ENCODE peak calls at places on chromosome 14, in six cellular contexts. F is NB4, Z is mucosa of descending colon, P is Calu3, K is GM06990, E is Caco-2. J is an unnamed sample.

GRCh38 chr14:104287301-104288009 is 149.1 kb downstream of the KIF26A start:
- DNase-seq in F (no peak), Z (no peak), P (no peak), K (no peak), E (no peak), J (no peak)

GRCh38 chr14:53331247-53331646 is 178.1 kb upstream of the DDHD1 start:
- DNase-seq in F (no peak), Z (no peak), P (no peak), K (no peak), E (no peak), J (no peak)

GRCh38 chr14:92794547-92794941 is 439 bp downstream of the GOLGA5 start:
- DNase-seq in F (peak), Z (no peak), P (no peak), K (no peak), E (peak), J (no peak)

GRCh38 chr14:73786632-73786941 is 65.0 kb upstream of the PTGR2 start:
- DNase-seq in F (peak), Z (peak), P (peak), K (peak), E (peak), J (no peak)

GRCh38 chr14:100348779-100349708 is 25.9 kb downstream of the SLC25A47 start:
- DNase-seq in F (no peak), Z (no peak), P (no peak), K (no peak), E (no peak), J (no peak)

GRCh38 chr14:64942531-64943111 is at the start of gene GPX2:
- DNase-seq in F (no peak), Z (peak), P (peak), K (no peak), E (peak), J (no peak)

GRCh38 chr14:31926123-31926522 is 151.0 kb upstream of the ARHGAP5 start:
- DNase-seq in F (peak), Z (peak), P (no peak), K (no peak), E (no peak), J (no peak)

GRCh38 chr14:77376380-77376770 is 519 bp downstream of the TMED8 start:
- DNase-seq in F (peak), Z (peak), P (peak), K (no peak), E (no peak), J (no peak)

GRCh38 chr14:68016243-68016914 is 196.8 kb downstream of the RAD51B start:
- DNase-seq in F (no peak), Z (no peak), P (no peak), K (no peak), E (no peak), J (no peak)

GRCh38 chr14:51138353-51139103 is 43.6 kb upstream of the TRIM9 start:
- DNase-seq in F (no peak), Z (no peak), P (no peak), K (no peak), E (no peak), J (no peak)

GRCh38 chr14:76985540-76986260 is 42.8 kb downstream of the IRF2BPL start:
- DNase-seq in F (peak), Z (no peak), P (no peak), K (no peak), E (no peak), J (no peak)

GRCh38 chr14:68787235-68787727 is 5.6 kb downstream of the ZFP36L1 start:
- DNase-seq in F (no peak), Z (no peak), P (no peak), K (no peak), E (no peak), J (no peak)

GRCh38 chr14:104264495-104265265 is 126.3 kb downstream of the KIF26A start:
- DNase-seq in F (no peak), Z (no peak), P (no peak), K (no peak), E (no peak), J (no peak)

GRCh38 chr14:53814371-53814770 is 142.3 kb downstream of the BMP4 start:
- DNase-seq in F (no peak), Z (no peak), P (no peak), K (no peak), E (no peak), J (no peak)

GRCh38 chr14:73712540-73713141 is 1.5 kb downstream of the PNMA1 start:
- DNase-seq in F (peak), Z (no peak), P (no peak), K (peak), E (no peak), J (no peak)

GRCh38 chr14:23416801-23417200 is 8.7 kb upstream of the MYH6 start:
- DNase-seq in F (no peak), Z (no peak), P (no peak), K (no peak), E (no peak), J (no peak)

GRCh38 chr14:51849095-51849494 is 11.3 kb upstream of the GNG2 start:
- DNase-seq in F (no peak), Z (no peak), P (no peak), K (peak), E (no peak), J (no peak)

GRCh38 chr14:51884086-51884927 is 23.9 kb downstream of the GNG2 start:
- DNase-seq in F (peak), Z (peak), P (no peak), K (no peak), E (no peak), J (no peak)

GRCh38 chr14:54680636-54681035 is 113.7 kb downstream of the SAMD4A start:
- DNase-seq in F (no peak), Z (no peak), P (no peak), K (no peak), E (no peak), J (no peak)

GRCh38 chr14:52338282-52338681 is 24.2 kb downstream of the PTGER2 start:
- DNase-seq in F (no peak), Z (no peak), P (no peak), K (no peak), E (no peak), J (no peak)

GRCh38 chr14:77307099-77307496 is 13.6 kb downstream of the POMT2 start:
- DNase-seq in F (no peak), Z (no peak), P (no peak), K (no peak), E (no peak), J (no peak)

GRCh38 chr14:80584638-80585505 is 356.7 kb downstream of the CEP128 start:
- DNase-seq in F (no peak), Z (no peak), P (no peak), K (no peak), E (no peak), J (no peak)

GRCh38 chr14:57049848-57050247 is 218.9 kb downstream of the EXOC5 start:
- DNase-seq in F (no peak), Z (no peak), P (no peak), K (no peak), E (no peak), J (no peak)

GRCh38 chr14:28294834-28295440 is 471.6 kb upstream of the FOXG1 start:
- DNase-seq in F (peak), Z (peak), P (peak), K (no peak), E (peak), J (no peak)

GRCh38 chr14:94699831-94700230 is 70.1 kb downstream of the GSC start:
- DNase-seq in F (no peak), Z (no peak), P (no peak), K (no peak), E (no peak), J (no peak)

GRCh38 chr14:38065101-38065762 is 142.5 kb upstream of the SSTR1 start:
- DNase-seq in F (no peak), Z (peak), P (no peak), K (no peak), E (no peak), J (no peak)

GRCh38 chr14:67610491-67610890 is 9.2 kb upstream of the ARG2 start:
- DNase-seq in F (no peak), Z (no peak), P (no peak), K (no peak), E (no peak), J (no peak)

GRCh38 chr14:97106609-97107008 is 309.4 kb downstream of the VRK1 start:
- DNase-seq in F (no peak), Z (no peak), P (no peak), K (no peak), E (no peak), J (no peak)

GRCh38 chr14:32560213-32560857 is 231.2 kb downstream of the AKAP6 start:
- DNase-seq in F (peak), Z (peak), P (peak), K (no peak), E (peak), J (no peak)

GRCh38 chr14:22265319-22266140 is 323.5 kb downstream of the DAD1 start:
- DNase-seq in F (peak), Z (peak), P (peak), K (no peak), E (peak), J (no peak)
- TF ChIP-seq CTCF in F (peak), Z (no peak), P (no peak), K (peak), E (peak), J (no peak)

DNA sequence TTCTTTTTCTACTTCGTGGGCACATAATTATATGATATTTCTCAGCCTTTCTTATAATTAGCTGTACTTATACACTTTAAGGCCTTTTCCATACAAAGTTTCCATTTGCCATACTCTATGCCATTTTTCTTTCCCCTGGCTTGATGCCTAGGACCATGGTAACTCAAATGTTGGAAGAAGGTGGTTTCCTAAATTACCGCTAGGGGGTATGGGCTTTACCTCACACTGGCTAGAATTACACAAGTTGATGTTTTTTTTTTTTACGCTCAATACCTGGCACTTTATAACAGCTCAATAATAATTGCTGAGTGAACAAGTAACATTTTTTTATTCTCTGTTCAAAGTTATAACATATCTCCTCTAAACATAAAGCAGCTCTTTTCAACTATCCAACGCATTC is 306.8 kb upstream of the LRFN5 start:
- DNase-seq in F (peak), Z (no peak), P (no peak), K (no peak), E (no peak), J (no peak)
- TF ChIP-seq CTCF in F (no peak), Z (no peak), P (no peak), K (no peak), E (no peak), J (no peak)

DNA sequence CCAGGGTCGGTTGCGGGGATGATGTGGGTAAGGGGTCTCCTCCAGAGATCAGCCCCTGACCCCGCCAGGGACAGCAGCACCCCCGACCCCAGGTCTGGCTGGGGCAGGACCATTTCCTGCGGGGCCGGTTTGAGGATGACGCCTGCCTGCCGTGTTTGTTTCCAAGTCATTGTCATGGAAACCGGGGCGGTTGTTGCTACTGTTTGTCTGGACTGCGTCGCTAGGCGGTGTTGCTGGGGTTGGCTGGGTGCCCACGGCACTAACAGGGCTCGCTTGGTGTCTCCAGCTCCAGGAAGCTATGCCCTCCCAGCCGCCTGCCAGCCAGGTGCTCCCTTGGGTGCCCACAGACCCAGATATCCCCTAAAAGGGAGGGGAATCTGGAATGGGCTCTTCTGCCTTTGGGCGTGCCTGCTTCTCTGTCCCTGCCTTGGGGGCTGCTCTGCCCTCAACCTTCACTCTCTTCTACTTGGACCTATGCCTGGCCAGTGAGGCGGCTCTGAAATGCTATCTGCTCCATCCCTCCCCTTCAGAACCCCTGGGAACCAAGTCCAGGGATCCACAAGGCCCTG is 4.7 kb upstream of the CRIP1 start:
- DNase-seq in F (peak), Z (peak), P (peak), K (peak), E (peak), J (peak)
- TF ChIP-seq CTCF in F (no peak), Z (no peak), P (no peak), K (peak), E (no peak), J (no peak)

DNA sequence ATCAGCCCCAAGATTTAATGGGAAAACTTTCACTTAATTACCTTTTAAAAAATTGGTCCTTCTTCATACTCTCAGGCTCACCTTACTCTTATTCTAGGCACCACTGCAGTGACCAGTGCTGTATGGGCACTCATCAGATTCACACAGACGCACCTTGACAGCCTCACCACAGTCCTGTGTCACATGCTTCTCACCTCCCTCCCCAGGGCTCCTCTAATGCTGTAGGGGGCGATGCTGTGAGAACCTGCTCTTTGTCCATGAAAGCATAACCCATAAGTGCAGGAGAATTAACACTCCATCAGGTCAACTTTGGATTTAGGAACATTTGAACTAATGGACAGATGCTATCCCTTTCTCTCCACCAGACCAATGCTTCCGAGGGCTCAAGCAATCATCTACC is 13.9 kb upstream of the PPP4R3A start:
- DNase-seq in F (no peak), Z (no peak), P (no peak), K (no peak), E (no peak), J (no peak)
- TF ChIP-seq CTCF in F (peak), Z (no peak), P (no peak), K (no peak), E (no peak), J (no peak)

GRCh38 chr14:82889701-82890100 is 1356.0 kb upstream of the SEL1L start:
- DNase-seq in F (no peak), Z (no peak), P (no peak), K (no peak), E (no peak), J (no peak)
- TF ChIP-seq CTCF in F (no peak), Z (no peak), P (no peak), K (no peak), E (no peak), J (no peak)

DNA sequence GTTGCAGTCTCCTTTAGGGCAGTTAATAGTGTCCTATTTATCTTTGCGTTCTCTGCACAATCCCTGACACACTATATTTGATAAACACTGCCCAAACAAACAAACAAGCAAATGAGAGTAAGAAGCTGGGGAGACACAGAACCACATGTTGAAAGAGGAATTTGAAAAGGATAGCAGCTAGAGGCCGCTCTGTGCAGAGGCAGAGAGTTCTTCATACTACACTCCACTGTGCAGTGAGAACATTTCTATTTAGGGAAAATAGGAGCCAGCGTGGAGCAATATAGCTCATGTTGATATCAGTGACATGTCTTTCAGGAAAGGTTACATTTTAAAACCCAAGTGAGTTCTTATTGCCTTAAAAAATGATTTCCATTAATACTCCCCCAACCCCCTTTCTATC is 140.3 kb upstream of the SEL1L start:
- DNase-seq in F (no peak), Z (no peak), P (no peak), K (no peak), E (no peak), J (no peak)
- TF ChIP-seq CTCF in F (no peak), Z (no peak), P (no peak), K (no peak), E (no peak), J (no peak)

GRCh38 chr14:106509176-106509575 is 982.8 kb downstream of the TMEM121 start:
- DNase-seq in F (no peak), Z (no peak), P (no peak), K (no peak), E (no peak), J (no peak)
- TF ChIP-seq CTCF in F (no peak), Z (no peak), P (no peak), K (no peak), E (no peak), J (no peak)

GRCh38 chr14:21233457-21234076 is 35.7 kb downstream of the HNRNPC start:
- DNase-seq in F (peak), Z (no peak), P (no peak), K (no peak), E (peak), J (no peak)
- TF ChIP-seq CTCF in F (peak), Z (no peak), P (no peak), K (peak), E (peak), J (no peak)

DNA sequence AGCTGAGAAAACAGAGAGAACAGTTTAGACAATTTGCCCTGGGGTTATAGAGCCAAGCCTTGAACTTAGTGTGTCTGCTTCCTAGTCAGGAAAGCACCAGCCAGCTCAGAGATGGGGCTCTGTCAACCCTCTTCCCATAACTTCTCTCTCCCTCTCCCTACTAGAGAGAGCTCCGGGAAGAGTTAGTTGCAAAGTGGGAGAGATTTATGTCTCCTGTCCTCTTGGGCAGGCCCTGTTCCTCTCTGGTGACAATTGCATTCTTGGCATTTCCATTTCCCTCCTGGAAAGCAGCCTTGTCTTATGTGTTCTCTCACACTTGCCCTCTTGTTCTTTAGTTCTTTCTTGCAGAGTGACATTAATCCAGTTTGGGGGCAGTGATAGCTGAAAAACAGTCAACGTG is 42.1 kb upstream of the TUNAR start:
- DNase-seq in F (no peak), Z (no peak), P (no peak), K (no peak), E (no peak), J (no peak)
- TF ChIP-seq CTCF in F (no peak), Z (no peak), P (no peak), K (no peak), E (no peak), J (no peak)

J was measured in omental fat pad.